ENCODE peak calls at places on chromosomes 2 and 18, in eight cellular contexts. K, T, N, X, J, O, L and F are unnamed samples. For H3K36me3, the result is how much of the 10 kb centered on the place peaks cover.

GRCh38 chr2:112081262-112081661 is 26.2 kb downstream of the TMEM87B start:
- DNase-seq in K (no peak), X (no peak), J (no peak), T (no peak), L (no peak), O (no peak), N (no peak), F (no peak)

GRCh38 chr18:63619661-63620060 is 24.4 kb downstream of the SERPINB4 start:
- DNase-seq in T (no peak), L (no peak), N (no peak), X (no peak), O (no peak), K (no peak), J (no peak), F (no peak)

GRCh38 chr2:8477511-8478132 is 204.2 kb upstream of the ID2 start:
- DNase-seq in N (peak), K (no peak), L (no peak), X (no peak), O (no peak), T (no peak), J (no peak), F (peak)

GRCh38 chr2:174035981-174036742 is 71.0 kb upstream of the SP3 start:
- DNase-seq in O (no peak), J (peak), L (no peak), K (no peak), N (no peak), X (no peak), T (no peak), F (peak)

GRCh38 chr2:55519908-55520885 is 679 bp downstream of the CFAP36 start:
- DNase-seq in N (no peak), X (no peak), T (peak), L (no peak), J (peak), K (no peak), O (no peak), F (peak)

GRCh38 chr18:28108254-28108653 is 68.7 kb downstream of the CDH2 start:
- DNase-seq in N (no peak), L (no peak), J (no peak), O (no peak), T (no peak), K (no peak), X (no peak), F (no peak)

GRCh38 chr2:148903946-148904345 is 28.9 kb downstream of the KIF5C start:
- DNase-seq in J (no peak), T (no peak), L (no peak), K (no peak), X (no peak), O (no peak), N (no peak), F (no peak)

GRCh38 chr18:76385681-76385975 is 109.4 kb downstream of the ZNF516 start:
- DNase-seq in N (no peak), L (peak), O (no peak), K (no peak), T (no peak), J (no peak), X (no peak), F (no peak)

GRCh38 chr2:205868773-205869333 is 186.6 kb downstream of the NRP2 start:
- DNase-seq in N (no peak), T (no peak), J (no peak), X (no peak), O (no peak), K (no peak), L (no peak), F (no peak)

GRCh38 chr2:85920810-85921545 is 32.2 kb upstream of the ST3GAL5 start:
- DNase-seq in N (no peak), J (peak), X (no peak), L (no peak), T (no peak), K (no peak), O (no peak), F (no peak)

GRCh38 chr18:78986018-78986481 is 6.4 kb downstream of the SALL3 start:
- DNase-seq in L (no peak), X (no peak), N (no peak), T (peak), O (peak), K (peak), J (peak), F (no peak)

GRCh38 chr2:30565860-30566358 is 118.9 kb downstream of the LCLAT1 start:
- DNase-seq in N (no peak), O (no peak), X (no peak), J (no peak), T (no peak), L (no peak), K (no peak), F (no peak)

GRCh38 chr2:15672961-15673918 is 81.6 kb downstream of the DDX1 start:
- DNase-seq in N (no peak), T (no peak), K (no peak), O (no peak), L (no peak), X (no peak), J (no peak), F (no peak)

GRCh38 chr18:63292844-63293683 is 26.5 kb downstream of the BCL2 start:
- DNase-seq in K (no peak), N (no peak), O (no peak), J (no peak), T (no peak), L (no peak), X (no peak), F (no peak)

GRCh38 chr2:109173311-109174171 is 44.5 kb downstream of the SH3RF3 start:
- DNase-seq in J (peak), N (no peak), X (no peak), K (no peak), O (no peak), L (peak), T (peak), F (peak)

GRCh38 chr18:12765127-12765526 is 62.3 kb downstream of the PSMG2 start:
- DNase-seq in L (no peak), T (no peak), N (no peak), X (no peak), K (no peak), O (no peak), J (no peak), F (no peak)

GRCh38 chr2:197388866-197389587 is 45.8 kb downstream of the SF3B1 start:
- DNase-seq in T (no peak), N (no peak), K (no peak), X (no peak), L (no peak), J (no peak), O (no peak), F (no peak)

GRCh38 chr2:238016526-238016925 is 44.3 kb upstream of the SCLY start:
- DNase-seq in N (no peak), T (no peak), K (no peak), J (no peak), O (no peak), L (no peak), X (no peak), F (peak)

GRCh38 chr18:58715540-58715939 is 44.3 kb downstream of the MALT1 start:
- DNase-seq in K (no peak), X (no peak), O (no peak), L (no peak), T (no peak), N (no peak), J (no peak), F (no peak)
- TF ChIP-seq POLR2AphosphoS5 in K (no peak), X (no peak), O (no peak), L (no peak), T (no peak), N (no peak), J (no peak), F (no peak)

GRCh38 chr2:105369777-105370690 is 28.8 kb downstream of the FHL2 start:
- DNase-seq in N (peak), J (peak), X (peak), T (peak), K (peak), O (peak), L (peak), F (peak)
- H3K36me3 ChIP-seq in N (under half), J (half or more), X (under half), T (under half), K (under half), O (under half), L (half or more), F (under half)

GRCh38 chr2:144325086-144325485 is 194.8 kb downstream of the ZEB2 start:
- DNase-seq in N (peak), L (no peak), K (no peak), X (no peak), T (no peak), O (no peak), J (no peak), F (no peak)
- H3K4me3 ChIP-seq in N (peak), L (no peak), K (no peak), X (no peak), T (no peak), O (no peak), J (no peak), F (no peak)

GRCh38 chr2:7014201-7014640 is 97.0 kb downstream of the RNF144A start:
- DNase-seq in K (no peak), N (no peak), L (no peak), J (no peak), X (no peak), T (no peak), O (peak), F (no peak)

GRCh38 chr2:7013761-7014160 is 96.5 kb downstream of the RNF144A start:
- DNase-seq in O (no peak), T (no peak), X (no peak), L (no peak), N (no peak), J (no peak), K (no peak), F (no peak)

GRCh38 chr2:7011376-7012083 is 94.3 kb downstream of the RNF144A start:
- DNase-seq in L (no peak), O (no peak), X (no peak), J (no peak), T (no peak), K (no peak), N (no peak), F (no peak)

GRCh38 chr2:7010376-7010775 is 93.2 kb downstream of the RNF144A start:
- DNase-seq in K (no peak), T (no peak), J (no peak), O (no peak), X (no peak), L (no peak), N (no peak), F (no peak)

DNA sequence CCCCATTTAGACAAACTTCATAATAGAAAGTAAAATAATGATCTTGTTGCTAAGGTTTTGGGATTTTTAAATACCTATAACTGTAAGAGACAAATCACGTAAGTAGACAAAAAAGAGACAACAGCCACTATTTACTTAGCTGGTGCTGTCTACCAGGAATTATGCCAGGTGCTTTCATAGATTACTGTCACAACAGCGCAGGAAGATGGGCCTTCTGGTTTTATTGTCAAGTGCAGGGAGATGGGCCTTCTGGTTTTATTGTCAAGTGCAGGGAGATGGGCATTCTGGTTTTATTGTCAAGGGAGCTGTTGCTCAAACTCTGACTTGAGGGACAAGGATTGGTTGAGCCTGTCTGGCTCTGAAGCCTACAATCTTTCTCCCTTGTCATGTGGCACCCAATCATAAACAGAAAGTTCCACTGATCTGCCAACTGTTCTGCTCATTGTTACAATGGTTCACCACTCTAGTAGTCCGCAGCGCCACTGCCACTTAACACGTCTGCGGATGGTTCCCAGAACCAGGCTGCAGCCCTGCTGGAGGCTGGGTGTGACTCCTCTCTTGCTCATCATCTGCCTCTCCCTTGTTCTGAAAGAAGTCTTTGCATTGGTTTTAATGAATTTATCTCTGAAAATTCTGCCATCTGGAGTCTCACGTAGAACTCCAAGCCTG is 95.1 kb downstream of the RNF144A start:
- DNase-seq in L (no peak), X (no peak), J (no peak), N (no peak), T (no peak), K (no peak), O (no peak), F (no peak)
- TF ChIP-seq POLR2AphosphoS5 in L (no peak), X (no peak), J (no peak), N (no peak), T (peak), K (no peak), O (no peak), F (no peak)

DNA sequence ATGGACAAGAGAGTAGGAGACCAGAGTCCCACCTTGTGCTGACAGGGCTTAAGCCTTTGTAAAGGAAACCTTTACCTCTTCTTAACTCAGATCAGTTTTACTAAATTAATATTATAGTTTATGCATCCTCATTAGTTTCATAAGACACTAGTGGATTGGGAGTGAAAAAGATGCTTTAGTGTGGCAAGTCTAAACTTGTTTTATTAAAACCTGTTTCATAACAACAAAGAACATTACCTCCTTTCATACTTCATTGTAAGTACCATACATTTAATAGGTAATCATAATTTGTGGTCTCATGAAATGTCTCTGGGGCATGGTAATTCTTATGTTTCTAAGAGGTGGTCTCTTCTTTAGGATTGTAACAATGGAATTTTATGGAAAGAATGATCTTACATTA is 63.4 kb downstream of the PIKFYVE start:
- DNase-seq in O (no peak), N (no peak), X (no peak), T (no peak), J (no peak), L (no peak), K (no peak), F (no peak)
- H3K36me3 ChIP-seq in O (under half), N (under half), X (under half), T (under half), J (under half), L (half or more), K (half or more), F (half or more)

DNA sequence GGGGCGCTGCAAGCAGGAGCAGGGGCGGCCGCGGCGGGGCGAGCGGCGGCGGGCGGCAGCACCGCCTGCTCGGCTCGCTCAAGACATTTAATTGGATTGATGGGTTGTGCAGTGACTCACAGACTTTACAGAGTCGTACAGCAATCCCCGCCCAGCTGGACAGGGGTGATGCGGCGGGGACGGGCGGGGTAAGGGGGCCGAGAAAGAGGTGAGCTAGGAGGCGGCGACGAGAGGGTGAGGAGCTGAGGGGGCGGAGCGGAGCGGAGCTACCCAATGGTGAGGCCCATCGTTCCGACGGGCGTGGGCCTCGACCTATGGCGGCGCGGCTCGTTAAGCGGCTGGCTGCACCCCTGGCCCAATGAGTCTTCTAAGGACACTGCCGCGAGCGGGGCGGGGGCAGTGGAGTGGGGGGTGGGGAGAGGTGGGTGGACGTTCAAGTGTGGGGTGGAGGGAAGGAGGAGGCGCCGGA is 97.1 kb upstream of the SERTAD2 start:
- DNase-seq in K (peak), O (peak), X (peak), J (peak), N (peak), T (peak), L (peak), F (peak)
- H3K4me3 ChIP-seq in K (peak), O (peak), X (peak), J (peak), N (peak), T (peak), L (peak), F (peak)

GRCh38 chr2:21013043-21013816 is 30.6 kb downstream of the APOB start:
- DNase-seq in O (no peak), K (no peak), X (no peak), T (no peak), J (no peak), L (no peak), N (no peak), F (no peak)
- TF ChIP-seq POLR2AphosphoS5 in O (no peak), K (no peak), X (no peak), T (no peak), J (no peak), L (no peak), N (no peak), F (no peak)

DNA sequence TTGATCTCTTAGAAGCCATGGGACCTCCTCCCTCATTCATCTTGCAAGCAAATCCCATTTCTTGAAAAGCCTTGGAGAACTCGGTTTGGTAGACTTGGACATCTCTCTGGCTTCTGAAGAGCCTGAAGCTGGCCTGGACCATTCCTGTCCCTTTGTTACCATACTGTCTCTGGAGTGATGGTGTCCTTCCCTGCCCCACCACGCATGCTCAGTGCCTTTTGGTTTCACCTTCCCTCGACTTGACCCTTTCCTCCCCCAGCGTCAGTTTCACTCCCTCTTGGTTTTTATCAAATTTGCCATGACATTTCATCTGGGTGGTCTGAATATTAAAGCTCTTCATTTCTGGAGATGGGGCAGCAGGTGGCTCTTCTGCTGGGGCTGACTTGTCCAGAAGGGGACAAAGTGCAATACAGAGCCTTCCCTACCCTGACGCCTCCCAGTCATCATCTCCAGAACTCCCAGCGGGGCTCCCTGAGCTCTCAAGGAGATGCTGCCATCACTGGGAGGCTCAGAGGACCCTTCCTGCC is 20.0 kb downstream of the FOSL2 start:
- DNase-seq in L (no peak), T (no peak), J (no peak), N (no peak), X (no peak), K (no peak), O (no peak), F (no peak)
- H3K36me3 ChIP-seq in L (half or more), T (under half), J (under half), N (under half), X (under half), K (under half), O (under half), F (half or more)

DNA sequence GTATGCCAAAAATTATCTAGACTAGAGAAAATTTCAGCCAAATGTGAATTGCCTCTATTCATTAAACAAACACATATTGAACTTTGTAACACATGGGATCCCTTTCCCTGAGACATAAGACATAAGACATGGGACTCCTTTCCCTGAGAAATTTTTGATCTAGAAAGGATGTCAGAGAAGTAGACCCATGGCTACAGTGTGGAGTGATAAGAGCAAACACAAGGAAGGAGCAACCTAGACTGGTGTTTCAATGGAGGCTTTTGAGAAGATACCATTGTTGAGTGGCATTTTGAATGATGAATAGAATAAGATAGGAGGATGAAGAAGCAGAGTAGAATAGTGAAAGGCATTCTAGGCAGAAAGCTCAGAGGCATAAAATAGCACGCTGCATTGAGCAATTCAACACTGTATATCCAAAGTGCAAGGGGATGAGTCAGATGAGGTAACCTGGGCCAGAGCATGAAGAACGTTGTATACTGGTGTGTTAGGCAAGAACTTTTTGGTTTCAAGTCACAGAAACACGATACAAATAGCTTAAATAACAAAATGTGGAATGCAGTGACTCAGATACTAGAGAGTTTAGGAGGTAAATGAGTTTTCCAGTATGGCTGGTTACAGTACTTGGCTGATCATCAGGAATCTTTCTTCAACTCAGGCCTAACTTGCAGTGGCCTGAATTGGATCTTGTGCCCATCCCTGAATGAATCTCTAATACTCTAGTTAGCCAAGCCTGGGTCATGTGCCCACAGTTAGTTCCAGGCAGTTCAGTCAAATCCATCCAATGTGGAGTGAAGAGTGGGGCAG is 129.8 kb upstream of the TANK start:
- DNase-seq in N (no peak), X (no peak), O (no peak), T (no peak), K (no peak), L (no peak), J (no peak), F (no peak)
- H3K4me3 ChIP-seq in N (no peak), X (no peak), O (no peak), T (no peak), K (no peak), L (no peak), J (no peak), F (no peak)